ENCODE peak calls at places on chromosome 19, in five cellular contexts. X is tibial nerve, I is left ventricle myocardium inferior, B is WERI-Rb-1, Y is pancreas. C is an unnamed sample.

GRCh38 chr19:17671906-17672305 is 16.2 kb downstream of the UNC13A start:
- DNase-seq in X (no peak), I (no peak), B (peak; percentile 78), Y (no peak), C (peak; percentile 84)

GRCh38 chr19:18789883-18790565 is 1.1 kb downstream of the COMP start:
- DNase-seq in X (no peak), I (no peak), B (peak; percentile 81), Y (no peak), C (peak; percentile 97)

GRCh38 chr19:5588441-5588840 is 20.7 kb upstream of the TINCR start:
- DNase-seq in X (no peak), I (no peak), B (no peak), Y (no peak), C (no peak)

GRCh38 chr19:49465371-49465770 is 8.6 kb upstream of the FLT3LG start:
- DNase-seq in X (no peak), I (no peak), B (no peak), Y (no peak), C (no peak)

GRCh38 chr19:45933759-45934158 is 19.2 kb upstream of the NANOS2 start:
- DNase-seq in X (no peak), I (no peak), B (no peak), Y (no peak), C (no peak)

GRCh38 chr19:21202865-21203494 is 61.1 kb downstream of the ZNF431 start:
- DNase-seq in X (peak; percentile 17), I (no peak), B (peak; percentile 44), Y (no peak), C (peak; percentile 54)

GRCh38 chr19:46786236-46787039 is 2.0 kb downstream of the SLC1A5 start:
- DNase-seq in X (peak; percentile 77), I (peak; percentile 67), B (peak; percentile 73), Y (peak; percentile 67), C (peak; percentile 75)

GRCh38 chr19:18379803-18380747 is 5.9 kb upstream of the GDF15 start:
- DNase-seq in X (peak; percentile 96), I (peak; percentile 86), B (peak; percentile 31), Y (peak; percentile 96), C (peak; percentile 67)

DNA sequence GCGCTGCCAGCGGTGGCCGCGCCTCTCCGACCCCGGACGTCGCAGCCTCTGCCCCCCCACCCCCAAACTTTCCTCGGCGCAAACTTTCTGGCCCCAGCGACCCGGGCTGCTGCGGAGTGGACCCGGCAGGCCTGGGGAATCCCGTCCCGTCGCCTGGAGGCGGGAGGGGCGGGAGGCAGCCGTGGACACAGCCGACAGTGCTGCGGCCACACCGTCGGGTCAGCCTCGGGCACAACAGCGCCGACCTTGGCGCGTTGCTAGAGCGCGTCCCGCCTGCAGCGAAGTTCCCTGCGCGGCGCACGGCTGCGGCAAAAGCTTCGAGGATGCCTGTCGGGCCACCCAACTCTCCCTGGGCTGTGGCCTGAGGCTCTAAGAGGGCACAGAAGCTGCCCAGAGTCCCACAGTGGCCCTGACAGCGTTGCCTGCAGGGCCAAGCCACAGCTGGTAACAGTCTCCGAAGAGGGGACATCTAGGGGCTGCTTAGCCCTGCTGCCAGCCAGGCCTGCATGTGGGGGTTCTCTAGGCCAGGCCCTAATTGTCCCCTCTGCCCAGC is 1.3 kb downstream of the NFIX start:
- DNase-seq in X (peak; percentile 6), I (no peak), B (no peak), Y (peak; percentile 85), C (peak; percentile 88)
- H3K4me3 ChIP-seq in X (peak overlapping the region; percentile 80), I (peak overlapping the region; percentile 85), B (no peak overlapping the region), Y (peak overlapping the region; percentile 66), C (peak overlapping the region; percentile 10)

GRCh38 chr19:39082167-39082566 is 2.0 kb upstream of the ACP7 start:
- DNase-seq in X (no peak), I (no peak), B (no peak), Y (no peak), C (no peak)
- H3K27me3 ChIP-seq in X (peaks cover 67% of the 10 kb centered on the region), I (peaks cover 99% of the 10 kb centered on the region), B (peaks cover 15% of the 10 kb centered on the region), Y (no peaks in the 10 kb centered on the region), C (peaks cover 39% of the 10 kb centered on the region)

DNA sequence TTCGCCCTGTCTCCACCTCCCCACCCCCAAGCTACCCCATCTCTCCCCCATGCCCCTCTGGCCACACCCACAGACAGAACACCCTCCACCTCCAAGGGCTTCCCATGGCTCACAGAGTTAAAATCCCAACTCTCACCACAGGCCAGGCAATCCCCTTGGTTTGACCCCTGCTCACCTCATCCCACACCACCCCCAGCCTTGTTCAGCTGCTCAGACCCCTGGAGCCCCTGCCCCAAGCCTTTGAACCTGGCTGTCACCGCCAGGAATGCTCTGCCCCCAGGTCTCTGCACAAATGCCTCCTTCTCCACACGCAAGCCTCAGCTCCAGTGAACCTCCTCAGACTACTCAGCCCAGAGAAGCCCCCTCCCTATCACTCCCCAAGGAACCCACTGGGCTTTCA is 5.8 kb downstream of the DDX39A start:
- DNase-seq in X (no peak), I (no peak), B (no peak), Y (no peak), C (peak; percentile 29)
- H3K36me3 ChIP-seq in X (peaks cover 6% of the 10 kb centered on the region), I (peaks cover 48% of the 10 kb centered on the region), B (peaks cover 87% of the 10 kb centered on the region), Y (peaks cover 30% of the 10 kb centered on the region), C (peaks cover 39% of the 10 kb centered on the region)

DNA sequence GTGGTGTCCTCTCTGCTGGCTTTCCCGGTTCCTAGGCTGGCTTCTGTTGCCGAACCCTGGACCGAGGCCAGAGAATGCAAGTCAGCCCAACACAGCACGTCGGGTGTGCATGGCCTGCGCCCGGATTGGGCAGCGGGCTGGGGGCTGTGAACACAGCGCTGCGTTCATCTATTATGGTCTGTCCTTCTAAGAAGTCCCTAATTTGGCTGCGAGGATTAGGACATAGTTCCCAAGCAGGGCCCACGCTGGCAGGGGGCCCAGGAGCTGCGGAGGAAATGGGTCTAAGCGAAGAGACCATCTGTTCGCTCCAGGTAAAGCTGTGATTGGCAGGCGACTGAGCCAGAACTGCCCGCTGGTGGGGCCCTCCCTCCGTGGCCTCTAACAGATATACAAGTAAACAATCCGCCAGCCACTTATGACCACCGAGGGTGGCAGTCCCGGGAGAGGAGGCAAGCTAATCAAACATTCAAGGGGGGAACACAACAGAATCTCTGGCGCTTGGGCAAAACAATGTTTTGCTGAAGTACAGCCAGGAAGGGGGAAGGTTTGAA is 6.0 kb downstream of the SYCE2 start:
- DNase-seq in X (peak; percentile 63), I (peak; percentile 77), B (peak; percentile 95), Y (peak; percentile 91), C (peak; percentile 86)
- H3K4me3 ChIP-seq in X (no peak overlapping the region), I (peak overlapping the region; percentile 52), B (peak overlapping the region; percentile 40), Y (no peak overlapping the region), C (no peak overlapping the region)

GRCh38 chr19:10295305-10295846 is 5.6 kb downstream of the ICAM5 start:
- DNase-seq in X (no peak), I (no peak), B (no peak), Y (peak; percentile 66), C (peak; percentile 90)
- H3K27me3 ChIP-seq in X (peaks cover 96% of the 10 kb centered on the region), I (peaks cover 81% of the 10 kb centered on the region), B (peaks cover 8% of the 10 kb centered on the region), Y (no peaks in the 10 kb centered on the region), C (peaks cover 68% of the 10 kb centered on the region)

GRCh38 chr19:13957107-13957506 is 4.8 kb downstream of the DCAF15 start:
- DNase-seq in X (no peak), I (no peak), B (no peak), Y (no peak), C (no peak)
- H3K36me3 ChIP-seq in X (peaks cover 2% of the 10 kb centered on the region), I (peaks cover 76% of the 10 kb centered on the region), B (peaks cover 66% of the 10 kb centered on the region), Y (peaks cover 8% of the 10 kb centered on the region), C (peaks cover 26% of the 10 kb centered on the region)

GRCh38 chr19:44207126-44207803 is 5.1 kb upstream of the ZNF227 start:
- DNase-seq in X (peak; percentile 85), I (peak; percentile 89), B (peak; percentile 91), Y (peak; percentile 91), C (peak; percentile 89)

GRCh38 chr19:44212865-44213346 is 574 bp downstream of the ZNF227 start:
- DNase-seq in X (no peak), I (no peak), B (no peak), Y (no peak), C (peak; percentile 47)

GRCh38 chr19:44212250-44212864 is at the start of gene ZNF227:
- DNase-seq in X (peak; percentile 87), I (peak; percentile 91), B (peak; percentile 89), Y (peak; percentile 96), C (peak; percentile 86)
- H3K4me3 ChIP-seq in X (peak within 1 kb of the TSS; percentile 56), I (peak within 1 kb of the TSS; percentile 91), B (peak within 1 kb of the TSS; percentile 83), Y (peak within 1 kb of the TSS; percentile 36), C (peak within 1 kb of the TSS; percentile 75)

C was measured in H7.